ENCODE peak calls at places on chromosomes 1 and 21, in ten cellular contexts. D, K, M, B, X, V, E, W, I and A are unnamed samples.

GRCh38 chr1:63323866-63324778 is 1.8 kb downstream of the FOXD3 start:
- DNase-seq in D (no peak), K (no peak), M (no peak), B (no peak), X (no peak), V (peak), E (no peak), W (no peak), I (no peak), A (peak)

GRCh38 chr1:184457500-184457899 is 70.7 kb downstream of the C1orf21 start:
- DNase-seq in D (no peak), K (peak), M (no peak), B (no peak), X (no peak), V (no peak), E (no peak), W (no peak), I (no peak), A (no peak)

GRCh38 chr1:228013322-228014234 is 6.8 kb downstream of the WNT3A start:
- DNase-seq in D (no peak), K (no peak), M (no peak), B (peak), X (no peak), V (no peak), E (no peak), W (no peak), I (peak), A (peak)

GRCh38 chr21:42562816-42563215 is 49.2 kb downstream of the SLC37A1 start:
- DNase-seq in D (no peak), K (no peak), M (no peak), B (no peak), X (no peak), V (no peak), E (no peak), W (no peak), I (no peak), A (no peak)

GRCh38 chr1:116586741-116587143 is 15.9 kb upstream of the CD58 start:
- DNase-seq in D (peak), K (no peak), M (no peak), B (no peak), X (no peak), V (no peak), E (no peak), W (no peak), I (no peak), A (peak)

GRCh38 chr1:46458190-46458589 is 31.4 kb upstream of the DMBX1 start:
- DNase-seq in D (no peak), K (no peak), M (no peak), B (no peak), X (no peak), V (no peak), E (no peak), W (no peak), I (no peak), A (no peak)

GRCh38 chr1:6141601-6142000 is 38.5 kb downstream of the CHD5 start:
- DNase-seq in D (peak), K (no peak), M (no peak), B (peak), X (no peak), V (peak), E (peak), W (no peak), I (no peak), A (peak)

GRCh38 chr1:223123238-223123976 is 19.6 kb downstream of the TLR5 start:
- DNase-seq in D (peak), K (peak), M (peak), B (peak), X (peak), V (peak), E (peak), W (no peak), I (peak), A (peak)

GRCh38 chr1:116569776-116570357 is 959 bp downstream of the CD58 start:
- DNase-seq in D (peak), K (peak), M (peak), B (no peak), X (no peak), V (peak), E (no peak), W (no peak), I (peak), A (no peak)

GRCh38 chr21:32712641-32713040 is 15.2 kb downstream of the SYNJ1 start:
- DNase-seq in D (no peak), K (no peak), M (no peak), B (no peak), X (no peak), V (no peak), E (no peak), W (no peak), I (no peak), A (no peak)

GRCh38 chr1:238409191-238409846 is 518.6 kb upstream of the ZP4 start:
- DNase-seq in D (no peak), K (peak), M (no peak), B (no peak), X (peak), V (no peak), E (no peak), W (peak), I (no peak), A (no peak)

GRCh38 chr1:17207966-17208418 is 3.1 kb downstream of the PADI1 start:
- DNase-seq in D (peak), K (peak), M (no peak), B (peak), X (no peak), V (peak), E (no peak), W (no peak), I (no peak), A (peak)

GRCh38 chr1:45685308-45686080 is 839 bp downstream of the GPBP1L1 start:
- DNase-seq in D (peak), K (no peak), M (no peak), B (peak), X (no peak), V (peak), E (peak), W (no peak), I (no peak), A (no peak)

GRCh38 chr1:65509912-65510680 is 89.6 kb downstream of the LEPR start:
- DNase-seq in D (no peak), K (peak), M (no peak), B (no peak), X (no peak), V (no peak), E (no peak), W (peak), I (no peak), A (no peak)

GRCh38 chr21:34202553-34203332 is 129.4 kb downstream of the MRPS6 start:
- DNase-seq in D (no peak), K (peak), M (peak), B (no peak), X (no peak), V (peak), E (no peak), W (no peak), I (peak), A (peak)

GRCh38 chr1:53293123-53293522 is 34.7 kb downstream of the LRP8 start:
- DNase-seq in D (peak), K (peak), M (peak), B (no peak), X (no peak), V (no peak), E (no peak), W (no peak), I (peak), A (no peak)

GRCh38 chr1:247111259-247111635 is 7.1 kb upstream of the ZNF669 start:
- DNase-seq in D (no peak), K (no peak), M (no peak), B (no peak), X (no peak), V (no peak), E (no peak), W (no peak), I (no peak), A (no peak)

GRCh38 chr1:224730950-224731349 is 114.8 kb downstream of the CNIH3 start:
- DNase-seq in D (no peak), K (peak), M (no peak), B (no peak), X (no peak), V (no peak), E (no peak), W (no peak), I (no peak), A (no peak)

GRCh38 chr21:22585558-22585957 is 1587.3 kb downstream of the NCAM2 start:
- DNase-seq in D (no peak), K (no peak), M (no peak), B (no peak), X (no peak), V (no peak), E (no peak), W (no peak), I (no peak), A (no peak)

GRCh38 chr1:224124220-224124619 is 10.3 kb downstream of the FBXO28 start:
- DNase-seq in D (no peak), K (no peak), M (no peak), B (no peak), X (no peak), V (no peak), E (no peak), W (no peak), I (no peak), A (no peak)

GRCh38 chr1:10733967-10734366 is 62.5 kb downstream of the CASZ1 start:
- DNase-seq in D (peak), K (no peak), M (no peak), B (peak), X (no peak), V (no peak), E (no peak), W (no peak), I (no peak), A (peak)

GRCh38 chr1:119674835-119675289 is 26.8 kb upstream of the ZNF697 start:
- DNase-seq in D (peak), K (peak), M (no peak), B (peak), X (peak), V (no peak), E (no peak), W (no peak), I (peak), A (peak)

GRCh38 chr1:24464378-24464770 is 38.3 kb upstream of the RCAN3 start:
- DNase-seq in D (no peak), K (no peak), M (no peak), B (no peak), X (no peak), V (no peak), E (no peak), W (no peak), I (no peak), A (no peak)

GRCh38 chr21:42931560-42932235 is 6.3 kb upstream of the ERVH48-1 start:
- DNase-seq in D (peak), K (no peak), M (no peak), B (no peak), X (no peak), V (no peak), E (no peak), W (no peak), I (no peak), A (peak)

GRCh38 chr1:112110031-112110430 is 120.6 kb upstream of the KCND3 start:
- DNase-seq in D (no peak), K (peak), M (peak), B (no peak), X (no peak), V (no peak), E (no peak), W (no peak), I (no peak), A (no peak)

GRCh38 chr1:248788327-248788726 is 32.8 kb upstream of the LYPD8 start:
- DNase-seq in D (no peak), K (no peak), M (no peak), B (no peak), X (no peak), V (no peak), E (no peak), W (no peak), I (no peak), A (no peak)

GRCh38 chr1:41650176-41650519 is 165.7 kb upstream of the EDN2 start:
- DNase-seq in D (no peak), K (no peak), M (peak), B (no peak), X (no peak), V (no peak), E (no peak), W (no peak), I (peak), A (no peak)

GRCh38 chr1:100866041-100866900 is 28.4 kb downstream of the EXTL2 start:
- DNase-seq in D (peak), K (peak), M (no peak), B (peak), X (peak), V (peak), E (peak), W (no peak), I (no peak), A (peak)

GRCh38 chr1:21313146-21313885 is 23.1 kb upstream of the ECE1 start:
- DNase-seq in D (no peak), K (no peak), M (no peak), B (no peak), X (no peak), V (no peak), E (no peak), W (no peak), I (peak), A (no peak)

GRCh38 chr1:27872802-27873665 is 690 bp downstream of the THEMIS2 start:
- DNase-seq in D (peak), K (peak), M (no peak), B (no peak), X (no peak), V (no peak), E (no peak), W (no peak), I (no peak), A (peak)

GRCh38 chr1:77406661-77407060 is 124.8 kb downstream of the AK5 start:
- DNase-seq in D (no peak), K (peak), M (no peak), B (no peak), X (no peak), V (peak), E (no peak), W (no peak), I (no peak), A (no peak)

GRCh38 chr1:55714230-55714629 is 499.1 kb upstream of the USP24 start:
- DNase-seq in D (no peak), K (no peak), M (no peak), B (no peak), X (no peak), V (no peak), E (no peak), W (no peak), I (no peak), A (no peak)

GRCh38 chr1:219085988-219086387 is 87.7 kb upstream of the LYPLAL1 start:
- DNase-seq in D (no peak), K (peak), M (no peak), B (no peak), X (no peak), V (no peak), E (no peak), W (no peak), I (no peak), A (no peak)

GRCh38 chr1:28280961-28281360 is 21.6 kb downstream of the SESN2 start:
- DNase-seq in D (no peak), K (no peak), M (no peak), B (no peak), X (no peak), V (no peak), E (no peak), W (no peak), I (no peak), A (no peak)

GRCh38 chr21:44049606-44050005 is 37.5 kb downstream of the TRAPPC10 start:
- DNase-seq in D (no peak), K (no peak), M (no peak), B (no peak), X (no peak), V (no peak), E (no peak), W (no peak), I (no peak), A (no peak)
- TF ChIP-seq CTCF in D (no peak), K (no peak), M (no peak), B (no peak), X (no peak), V (no peak), E (no peak), W (no peak), I (no peak), A (no peak)

DNA sequence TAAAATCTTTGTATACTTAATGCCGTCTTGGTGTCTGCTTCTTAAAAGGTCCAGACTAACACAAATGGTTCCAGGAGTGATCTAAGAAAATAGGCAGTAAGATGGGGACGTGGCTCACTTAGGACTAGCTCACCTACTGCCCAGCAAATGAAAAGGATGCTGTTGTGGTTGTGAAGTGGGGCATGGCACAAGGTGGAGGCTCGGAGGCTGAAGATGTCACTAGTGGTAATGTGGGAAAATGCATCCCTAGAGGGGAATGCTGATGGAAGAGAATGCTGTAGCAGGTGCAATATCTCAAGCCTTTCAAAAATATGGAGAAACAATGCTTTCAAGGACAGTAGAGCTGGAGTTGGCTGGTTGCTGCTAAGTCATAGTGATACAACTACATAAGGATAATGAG is 11.3 kb upstream of the UCK2 start:
- DNase-seq in D (no peak), K (no peak), M (no peak), B (no peak), X (no peak), V (no peak), E (no peak), W (no peak), I (no peak), A (no peak)
- TF ChIP-seq CTCF in D (no peak), K (no peak), M (no peak), B (no peak), X (no peak), V (no peak), E (no peak), W (no peak), I (no peak), A (no peak)

GRCh38 chr1:3121401-3122215 is 52.6 kb downstream of the PRDM16 start:
- DNase-seq in D (no peak), K (no peak), M (no peak), B (no peak), X (no peak), V (no peak), E (no peak), W (no peak), I (no peak), A (no peak)

GRCh38 chr1:3117879-3118278 is 48.9 kb downstream of the PRDM16 start:
- DNase-seq in D (peak), K (no peak), M (no peak), B (no peak), X (no peak), V (no peak), E (no peak), W (no peak), I (no peak), A (no peak)

GRCh38 chr1:3120994-3121393 is 52.0 kb downstream of the PRDM16 start:
- DNase-seq in D (no peak), K (no peak), M (no peak), B (no peak), X (no peak), V (no peak), E (no peak), W (no peak), I (no peak), A (no peak)

GRCh38 chr1:3119061-3119460 is 50.1 kb downstream of the PRDM16 start:
- DNase-seq in D (no peak), K (no peak), M (no peak), B (no peak), X (no peak), V (no peak), E (no peak), W (no peak), I (no peak), A (no peak)

GRCh38 chr1:3119748-3120524 is 50.9 kb downstream of the PRDM16 start:
- DNase-seq in D (no peak), K (no peak), M (no peak), B (no peak), X (no peak), V (no peak), E (no peak), W (no peak), I (no peak), A (no peak)
- TF ChIP-seq CTCF in D (no peak), K (no peak), M (no peak), B (no peak), X (no peak), V (no peak), E (no peak), W (no peak), I (no peak), A (no peak)

GRCh38 chr1:154666051-154666793 is 58.2 kb upstream of the ADAR start:
- DNase-seq in D (no peak), K (no peak), M (no peak), B (no peak), X (no peak), V (no peak), E (no peak), W (no peak), I (no peak), A (no peak)

GRCh38 chr1:154664331-154664730 is 56.3 kb upstream of the ADAR start:
- DNase-seq in D (no peak), K (no peak), M (no peak), B (no peak), X (no peak), V (no peak), E (no peak), W (no peak), I (no peak), A (no peak)

DNA sequence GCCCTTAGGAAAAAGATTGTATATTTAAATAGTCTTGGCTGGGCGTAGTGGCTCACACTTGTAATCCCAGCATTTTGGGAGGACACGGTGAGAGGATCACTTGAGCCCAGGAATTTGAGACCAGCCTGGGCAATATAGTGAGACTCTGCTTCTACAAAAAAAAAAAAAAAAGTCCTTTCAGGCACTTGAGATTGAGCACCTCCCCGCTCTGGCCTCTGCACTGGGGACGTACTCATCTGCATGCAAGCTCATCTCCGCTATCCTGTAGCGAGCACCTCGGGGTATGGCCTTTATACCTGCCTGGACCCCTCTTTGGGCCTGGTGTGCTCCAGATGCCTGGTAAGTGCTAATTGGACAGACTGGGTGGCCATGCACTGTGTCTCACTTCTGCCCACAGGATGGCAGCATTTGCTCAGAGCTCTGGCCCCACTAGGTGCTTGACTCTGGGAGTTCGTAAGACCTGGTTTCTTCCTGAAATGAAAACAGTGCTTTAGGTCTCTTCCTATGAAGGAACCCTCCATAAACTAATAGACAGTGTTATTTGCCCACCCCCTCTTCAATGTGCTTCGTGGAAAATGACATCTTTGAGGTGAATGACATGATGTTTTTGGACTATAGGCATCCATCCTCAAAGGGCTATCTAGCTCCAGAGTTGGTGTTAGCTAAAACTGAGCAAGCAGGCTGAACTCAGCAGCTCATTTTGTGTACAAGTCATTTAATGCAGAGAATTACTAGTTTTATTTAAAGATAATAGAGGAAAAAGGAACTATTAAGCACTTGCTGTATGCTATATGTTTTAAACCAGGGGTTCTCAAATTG is 61.7 kb upstream of the ADAR start:
- DNase-seq in D (peak), K (peak), M (peak), B (peak), X (peak), V (peak), E (peak), W (peak), I (peak), A (peak)
- TF ChIP-seq CTCF in D (peak), K (peak), M (peak), B (peak), X (peak), V (peak), E (peak), W (peak), I (peak), A (peak)

GRCh38 chr1:236742421-236743160 is 52.5 kb upstream of the MTR start:
- DNase-seq in D (no peak), K (no peak), M (no peak), B (no peak), X (no peak), V (no peak), E (no peak), W (no peak), I (no peak), A (no peak)
- TF ChIP-seq CTCF in D (no peak), K (no peak), M (no peak), B (no peak), X (no peak), V (no peak), E (no peak), W (no peak), I (no peak), A (no peak)

GRCh38 chr1:51058863-51059262 is 43.2 kb upstream of the C1orf185 start:
- DNase-seq in D (peak), K (peak), M (no peak), B (peak), X (no peak), V (peak), E (no peak), W (no peak), I (no peak), A (peak)
- TF ChIP-seq CTCF in D (peak), K (peak), M (no peak), B (peak), X (peak), V (no peak), E (peak), W (peak), I (no peak), A (peak)

DNA sequence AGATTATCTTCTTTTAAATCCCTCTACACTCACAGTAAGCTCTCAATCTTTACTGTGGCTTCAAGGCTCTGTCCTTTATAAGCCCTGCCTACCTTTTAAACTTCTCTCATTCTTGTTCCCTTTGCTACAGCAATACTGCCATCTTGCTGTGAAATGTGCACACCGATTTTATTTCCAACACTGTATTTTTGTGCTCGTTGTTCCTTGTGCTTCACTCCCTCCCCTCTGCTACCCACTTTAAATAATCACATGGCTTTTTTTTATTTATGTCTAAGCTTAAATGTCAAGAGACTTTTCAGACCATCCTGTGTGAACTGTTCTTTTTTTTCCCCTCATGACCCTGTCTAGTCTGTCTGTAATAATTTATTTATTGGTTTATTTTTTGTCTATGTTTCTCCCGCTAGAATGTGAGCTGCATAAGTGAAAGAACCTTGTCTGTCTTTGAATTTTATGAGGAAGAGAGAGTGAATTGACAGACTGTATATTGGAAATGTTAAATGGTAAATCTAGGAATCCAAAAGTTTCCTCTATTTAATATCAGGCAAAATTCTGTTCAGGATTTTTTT is 45.7 kb downstream of the ABCD3 start:
- DNase-seq in D (peak), K (peak), M (peak), B (peak), X (peak), V (peak), E (peak), W (peak), I (no peak), A (peak)
- TF ChIP-seq CTCF in D (peak), K (peak), M (peak), B (peak), X (peak), V (peak), E (peak), W (peak), I (peak), A (peak)